ENCODE peak calls at places on chromosome 7, in seven cellular contexts. P is OCI-LY7; F is A549; B is lung; X is adrenal gland; J is spleen; Q is CD8-positive, alpha-beta memory T cell. I is an unnamed sample. For H3K4me1, the result is how much of the 10 kb centered on the place peaks cover.

GRCh38 chr7:102284399-102284798 is 2.3 kb upstream of the SH2B2 start:
- DNase-seq in P (no peak), F (no peak), B (no peak), X (no peak), J (no peak), Q (no peak), I (no peak)

GRCh38 chr7:45881759-45882464 is 6.4 kb upstream of the IGFBP1 start:
- DNase-seq in P (no peak), F (no peak), B (no peak), X (peak), J (no peak), Q (no peak), I (no peak)

GRCh38 chr7:45874408-45875131 is 1.7 kb upstream of the CCDC201 start:
- DNase-seq in P (no peak), F (no peak), B (no peak), X (no peak), J (no peak), Q (no peak), I (no peak)

GRCh38 chr7:34158754-34159153 is 253.4 kb downstream of the BMPER start:
- DNase-seq in P (no peak), F (no peak), B (no peak), X (no peak), J (no peak), Q (no peak), I (no peak)

GRCh38 chr7:27184342-27185012 is 555 bp downstream of the HOXA11 start:
- DNase-seq in P (no peak), F (peak), B (no peak), X (peak), J (peak), Q (peak), I (no peak)

GRCh38 chr7:1749351-1749863 is 79.3 kb downstream of the ELFN1 start:
- DNase-seq in P (no peak), F (no peak), B (no peak), X (no peak), J (no peak), Q (no peak), I (no peak)

GRCh38 chr7:26443761-26444160 is 152.1 kb downstream of the SNX10 start:
- DNase-seq in P (no peak), F (no peak), B (no peak), X (no peak), J (no peak), Q (no peak), I (no peak)

GRCh38 chr7:148461780-148462179 is 128.8 kb upstream of the C7orf33 start:
- DNase-seq in P (no peak), F (no peak), B (no peak), X (no peak), J (no peak), Q (no peak), I (no peak)

GRCh38 chr7:85226401-85227085 is 39.7 kb upstream of the SEMA3D start:
- DNase-seq in P (no peak), F (no peak), B (no peak), X (no peak), J (no peak), Q (no peak), I (no peak)

GRCh38 chr7:107294182-107294581 is 125.4 kb downstream of the HBP1 start:
- DNase-seq in P (no peak), F (no peak), B (no peak), X (no peak), J (no peak), Q (no peak), I (no peak)

GRCh38 chr7:157010588-157011332 is at the start of gene MNX1:
- DNase-seq in P (peak), F (peak), B (peak), X (peak), J (peak), Q (no peak), I (peak)

GRCh38 chr7:69244691-69245090 is 353.6 kb upstream of the AUTS2 start:
- DNase-seq in P (no peak), F (no peak), B (no peak), X (no peak), J (no peak), Q (no peak), I (no peak)

DNA sequence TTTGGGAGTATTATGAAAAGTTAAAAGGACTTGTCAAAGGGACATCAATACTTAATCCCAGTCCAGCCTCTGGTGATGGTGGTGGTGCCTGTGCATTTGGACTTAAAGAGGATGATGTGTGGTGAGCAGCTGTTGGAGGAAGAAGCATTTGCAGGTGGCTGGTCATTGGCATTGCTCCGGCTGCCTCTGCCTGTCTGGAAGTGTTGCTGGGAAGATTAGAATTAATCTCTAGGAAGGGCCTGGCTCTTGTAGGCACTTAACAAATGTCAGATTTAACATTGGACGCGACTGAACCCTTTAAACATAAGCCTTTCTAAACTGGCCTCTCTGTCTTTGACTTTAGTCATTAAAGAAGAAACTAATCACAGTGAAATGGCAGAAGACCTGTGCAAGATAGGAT is 58.8 kb downstream of the FIGNL1 start:
- DNase-seq in P (no peak), F (no peak), B (no peak), X (no peak), J (no peak), Q (no peak), I (no peak)
- H3K4me1 ChIP-seq in P (under half), F (under half), B (under half), X (under half), J (half or more), Q (half or more), I (under half)

GRCh38 chr7:74178632-74179031 is 4.5 kb downstream of the EIF4H start:
- DNase-seq in P (peak), F (no peak), B (no peak), X (no peak), J (no peak), Q (no peak), I (no peak)
- H3K4me1 ChIP-seq in P (half or more), F (under half), B (under half), X (half or more), J (half or more), Q (half or more), I (under half)

GRCh38 chr7:88358534-88358838 is 51.8 kb upstream of the STEAP4 start:
- DNase-seq in P (no peak), F (no peak), B (no peak), X (no peak), J (no peak), Q (no peak), I (no peak)
- H3K4me1 ChIP-seq in P (under half), F (under half), B (under half), X (under half), J (under half), Q (under half), I (under half)

DNA sequence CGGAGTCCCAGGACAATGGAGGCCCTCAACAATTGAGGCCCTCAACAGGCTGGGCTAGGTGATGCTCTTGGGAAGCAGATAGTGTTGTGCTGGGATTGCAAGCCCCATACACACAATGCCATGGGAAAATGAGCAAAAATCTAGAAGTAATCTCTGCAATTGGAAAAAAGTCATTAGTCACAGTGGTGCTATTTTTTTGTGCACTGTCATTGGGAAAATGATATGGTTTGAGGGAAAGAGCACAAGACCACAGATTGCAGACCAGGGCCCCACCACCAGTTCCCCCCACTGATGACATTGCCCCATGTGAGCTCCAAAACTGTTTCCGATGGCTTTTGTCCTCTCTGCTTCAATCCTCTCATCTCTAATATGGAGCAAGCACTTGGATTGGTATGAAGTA is 1.8 kb downstream of the KCTD7 start:
- DNase-seq in P (no peak), F (no peak), B (no peak), X (no peak), J (no peak), Q (no peak), I (no peak)
- H3K4me1 ChIP-seq in P (half or more), F (under half), B (under half), X (under half), J (half or more), Q (under half), I (under half)

DNA sequence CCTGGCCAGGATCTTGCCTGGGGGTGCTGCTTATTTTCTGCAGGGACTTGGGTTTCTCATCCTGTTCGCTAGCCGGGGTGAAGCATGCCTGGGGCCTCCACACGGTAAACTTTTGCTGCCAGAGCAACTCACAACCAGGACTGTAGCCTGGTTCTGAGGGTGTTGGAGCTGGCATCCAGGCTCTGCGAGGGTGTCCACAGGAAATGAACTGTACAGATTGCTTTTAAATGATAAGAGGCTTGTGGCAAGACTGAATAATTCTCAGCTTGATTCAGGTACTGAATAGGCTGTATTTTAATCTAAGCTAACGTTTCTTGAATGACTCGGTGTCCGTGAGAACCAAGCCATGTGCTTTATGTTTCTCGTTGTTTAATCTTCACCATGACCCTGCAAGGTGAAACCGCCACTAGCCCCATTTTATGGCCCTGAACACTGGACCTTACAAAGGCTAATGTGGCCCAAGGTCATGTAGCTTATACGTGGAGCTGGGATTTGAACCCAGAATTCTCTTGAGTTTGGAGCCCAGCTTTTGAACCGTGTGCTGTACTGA is 49.4 kb downstream of the EEPD1 start:
- DNase-seq in P (no peak), F (no peak), B (no peak), X (no peak), J (no peak), Q (no peak), I (no peak)
- H3K4me1 ChIP-seq in P (under half), F (under half), B (under half), X (under half), J (under half), Q (under half), I (under half)

GRCh38 chr7:128810997-128811396 is 19.2 kb upstream of the FLNC start:
- DNase-seq in P (no peak), F (no peak), B (no peak), X (no peak), J (no peak), Q (no peak), I (no peak)

GRCh38 chr7:128812514-128813168 is 17.6 kb upstream of the FLNC start:
- DNase-seq in P (no peak), F (no peak), B (no peak), X (peak), J (peak), Q (no peak), I (no peak)

GRCh38 chr7:128811631-128812430 is 18.4 kb upstream of the FLNC start:
- DNase-seq in P (no peak), F (no peak), B (no peak), X (no peak), J (no peak), Q (no peak), I (no peak)

GRCh38 chr7:128809363-128809762 is 17.6 kb downstream of the CCDC136 start:
- DNase-seq in P (no peak), F (no peak), B (no peak), X (no peak), J (no peak), Q (no peak), I (no peak)

GRCh38 chr7:128810473-128810872 is 18.7 kb downstream of the CCDC136 start:
- DNase-seq in P (no peak), F (no peak), B (no peak), X (no peak), J (no peak), Q (no peak), I (no peak)
- H3K4me1 ChIP-seq in P (under half), F (under half), B (under half), X (under half), J (under half), Q (under half), I (under half)

DNA sequence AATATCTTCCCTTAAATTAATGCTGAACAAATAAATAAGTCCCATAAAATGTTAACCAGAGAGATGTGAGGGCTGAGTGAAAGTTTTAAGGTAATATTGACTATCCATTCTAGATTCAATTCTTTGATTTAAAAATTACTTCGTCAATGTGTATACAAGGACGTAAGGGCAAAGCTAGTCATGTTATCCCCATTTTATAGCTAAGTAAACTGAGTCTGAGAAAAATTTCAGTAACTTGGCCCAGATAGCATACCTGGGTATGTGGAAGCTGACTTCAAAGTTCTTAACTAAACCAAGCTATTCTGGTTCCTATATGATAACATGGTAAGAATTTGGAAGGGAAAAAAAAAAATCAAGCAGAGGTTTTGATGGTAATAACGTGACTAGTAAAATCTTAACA is 72.4 kb downstream of the CADPS2 start:
- DNase-seq in P (no peak), F (no peak), B (no peak), X (no peak), J (no peak), Q (no peak), I (no peak)
- H3K4me1 ChIP-seq in P (under half), F (under half), B (under half), X (under half), J (under half), Q (under half), I (under half)

GRCh38 chr7:20144801-20145200 is 72.4 kb downstream of the MACC1 start:
- DNase-seq in P (no peak), F (no peak), B (no peak), X (no peak), J (no peak), Q (no peak), I (no peak)
- H3K4me1 ChIP-seq in P (under half), F (under half), B (under half), X (under half), J (under half), Q (under half), I (under half)

DNA sequence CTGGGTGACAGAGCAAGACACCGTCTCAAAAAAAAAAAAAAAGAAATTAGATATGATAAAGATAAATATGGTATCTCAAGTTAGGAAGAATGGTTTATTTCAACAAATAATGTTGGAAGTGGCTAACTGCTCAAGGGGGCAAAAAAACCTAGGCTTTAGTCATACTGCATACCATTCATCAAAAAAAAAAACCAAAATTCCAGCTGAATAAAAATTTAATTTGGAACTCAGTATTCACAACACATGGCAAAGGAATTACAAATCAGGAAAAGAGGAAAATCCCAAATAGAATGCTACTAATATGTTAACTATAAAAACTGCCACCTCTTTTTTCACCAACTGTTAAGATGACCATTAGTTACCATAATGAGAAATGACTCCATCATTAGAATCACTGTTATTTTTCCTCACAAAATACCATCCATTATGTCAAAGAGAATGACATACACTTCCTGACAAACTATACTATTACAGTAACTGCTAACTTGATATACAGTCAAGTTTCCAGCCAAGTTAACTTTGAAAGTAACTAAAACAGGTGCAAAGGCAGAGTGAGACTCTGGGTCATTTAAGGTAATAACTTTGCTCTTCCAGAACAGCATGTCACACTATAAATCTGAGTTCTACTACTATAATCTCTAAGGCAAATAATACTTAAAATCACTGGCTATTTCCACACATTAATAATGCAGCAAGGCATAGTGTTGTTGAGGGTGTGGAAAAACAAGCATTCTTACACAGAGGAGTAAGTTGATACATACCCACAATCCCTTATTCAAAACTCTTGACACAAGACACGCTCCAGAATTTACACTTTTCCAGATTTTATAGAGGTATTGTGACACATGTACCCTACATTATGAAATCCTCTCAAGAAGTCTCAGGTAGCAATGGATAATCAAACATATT is 10.2 kb downstream of the KBTBD2 start:
- DNase-seq in P (no peak), F (no peak), B (no peak), X (no peak), J (no peak), Q (no peak), I (no peak)
- H3K4me1 ChIP-seq in P (under half), F (half or more), B (under half), X (half or more), J (half or more), Q (under half), I (under half)

DNA sequence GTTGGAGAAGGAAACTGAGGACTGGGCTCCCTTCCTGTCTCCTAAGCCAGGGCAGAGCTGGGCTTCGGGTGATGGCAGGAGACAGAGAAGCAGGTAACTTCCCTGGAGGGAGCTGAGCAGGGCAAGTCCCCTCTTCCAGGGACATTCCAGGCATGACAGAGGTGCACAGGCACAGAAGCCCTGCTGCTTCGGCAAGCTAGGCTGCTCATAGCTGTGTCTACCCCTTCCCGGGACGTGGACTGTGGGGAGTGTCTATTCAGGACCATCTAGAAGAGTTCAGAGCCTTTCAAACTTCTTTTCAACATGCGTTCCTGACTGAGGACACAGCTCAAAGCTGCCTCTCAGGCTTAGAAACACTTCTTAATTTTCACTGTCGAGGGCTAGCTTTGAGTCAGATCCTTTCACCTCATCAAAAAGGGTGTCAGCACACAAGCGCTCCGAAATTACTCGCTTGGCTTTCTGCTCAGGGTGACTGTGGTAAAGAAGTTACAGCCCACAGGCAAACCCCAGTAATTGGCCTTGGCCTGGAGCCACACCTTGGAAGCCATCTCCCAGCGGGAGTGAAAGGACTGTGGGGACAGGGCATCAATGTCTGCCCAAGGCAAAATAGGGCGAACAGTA is 63.7 kb upstream of the STEAP1B start:
- DNase-seq in P (no peak), F (no peak), B (no peak), X (no peak), J (no peak), Q (no peak), I (no peak)
- H3K4me1 ChIP-seq in P (under half), F (half or more), B (under half), X (under half), J (half or more), Q (under half), I (under half)